ENCODE peak calls at places on chromosomes 6 and 20, in seven cellular contexts. One of them, this sample, is unnamed.

GRCh38 chr20:62275263-62275619 is 27.6 kb upstream of the ADRM1 start:
- DNase-seq in sigmoid colon: no peak
- DNase-seq in Peyer's patch: no peak
- DNase-seq in mucosa of gallbladder: no peak
- DNase-seq in bronchial epithelial cell: no peak
- DNase-seq in ecto neural progenitor cell: no peak
- DNase-seq in activated naive CD4-positive, alpha-beta T cell treated with anti-CD3 and anti-CD28 coated beads, Interleukin-2, amount 10 ng/mL, durations not matched to agents 7 days and 5 days: no peak
- DNase-seq in this sample: no peak

GRCh38 chr6:100435299-100435698 is 29.4 kb downstream of the SIM1 start:
- DNase-seq in sigmoid colon: no peak
- DNase-seq in Peyer's patch: no peak
- DNase-seq in bronchial epithelial cell: peak; percentile 54
- DNase-seq in ecto neural progenitor cell: no peak
- DNase-seq in mucosa of gallbladder: no peak
- DNase-seq in activated naive CD4-positive, alpha-beta T cell treated with anti-CD3 and anti-CD28 coated beads, Interleukin-2, amount 10 ng/mL, durations not matched to agents 7 days and 5 days: no peak
- DNase-seq in this sample: no peak

GRCh38 chr6:37372116-37372515 is 18.3 kb downstream of the RNF8 start:
- DNase-seq in bronchial epithelial cell: peak; percentile 51
- DNase-seq in ecto neural progenitor cell: no peak
- DNase-seq in activated naive CD4-positive, alpha-beta T cell treated with anti-CD3 and anti-CD28 coated beads, Interleukin-2, amount 10 ng/mL, durations not matched to agents 7 days and 5 days: no peak
- DNase-seq in sigmoid colon: no peak
- DNase-seq in Peyer's patch: no peak
- DNase-seq in mucosa of gallbladder: no peak
- DNase-seq in this sample: no peak

GRCh38 chr6:36227379-36228344 is 31.1 kb downstream of the BRPF3 start:
- DNase-seq in mucosa of gallbladder: no peak
- DNase-seq in bronchial epithelial cell: peak; percentile 91
- DNase-seq in activated naive CD4-positive, alpha-beta T cell treated with anti-CD3 and anti-CD28 coated beads, Interleukin-2, amount 10 ng/mL, durations not matched to agents 7 days and 5 days: no peak
- DNase-seq in sigmoid colon: peak; percentile 21
- DNase-seq in ecto neural progenitor cell: no peak
- DNase-seq in Peyer's patch: no peak
- DNase-seq in this sample: no peak

GRCh38 chr6:119137194-119138072 is 59.0 kb upstream of the FAM184A start:
- DNase-seq in Peyer's patch: no peak
- DNase-seq in activated naive CD4-positive, alpha-beta T cell treated with anti-CD3 and anti-CD28 coated beads, Interleukin-2, amount 10 ng/mL, durations not matched to agents 7 days and 5 days: no peak
- DNase-seq in mucosa of gallbladder: no peak
- DNase-seq in bronchial epithelial cell: peak; percentile 81
- DNase-seq in ecto neural progenitor cell: no peak
- DNase-seq in sigmoid colon: no peak
- DNase-seq in this sample: no peak

GRCh38 chr20:53399131-53399530 is 194.5 kb downstream of the ZNF217 start:
- DNase-seq in mucosa of gallbladder: no peak
- DNase-seq in activated naive CD4-positive, alpha-beta T cell treated with anti-CD3 and anti-CD28 coated beads, Interleukin-2, amount 10 ng/mL, durations not matched to agents 7 days and 5 days: no peak
- DNase-seq in ecto neural progenitor cell: no peak
- DNase-seq in Peyer's patch: no peak
- DNase-seq in sigmoid colon: no peak
- DNase-seq in bronchial epithelial cell: no peak
- DNase-seq in this sample: no peak

GRCh38 chr6:34912715-34913464 is 23.8 kb downstream of the ANKS1A start:
- DNase-seq in activated naive CD4-positive, alpha-beta T cell treated with anti-CD3 and anti-CD28 coated beads, Interleukin-2, amount 10 ng/mL, durations not matched to agents 7 days and 5 days: peak; percentile 62
- DNase-seq in Peyer's patch: no peak
- DNase-seq in bronchial epithelial cell: peak; percentile 80
- DNase-seq in mucosa of gallbladder: no peak
- DNase-seq in ecto neural progenitor cell: no peak
- DNase-seq in sigmoid colon: no peak
- DNase-seq in this sample: no peak

GRCh38 chr6:165292657-165293056 is 16.7 kb downstream of the C6orf118 start:
- DNase-seq in bronchial epithelial cell: no peak
- DNase-seq in ecto neural progenitor cell: no peak
- DNase-seq in Peyer's patch: no peak
- DNase-seq in activated naive CD4-positive, alpha-beta T cell treated with anti-CD3 and anti-CD28 coated beads, Interleukin-2, amount 10 ng/mL, durations not matched to agents 7 days and 5 days: no peak
- DNase-seq in mucosa of gallbladder: no peak
- DNase-seq in sigmoid colon: no peak
- DNase-seq in this sample: no peak

GRCh38 chr6:37784585-37784967 is 35.0 kb upstream of the ZFAND3 start:
- DNase-seq in activated naive CD4-positive, alpha-beta T cell treated with anti-CD3 and anti-CD28 coated beads, Interleukin-2, amount 10 ng/mL, durations not matched to agents 7 days and 5 days: no peak
- DNase-seq in Peyer's patch: no peak
- DNase-seq in sigmoid colon: no peak
- DNase-seq in mucosa of gallbladder: no peak
- DNase-seq in ecto neural progenitor cell: no peak
- DNase-seq in bronchial epithelial cell: no peak
- DNase-seq in this sample: no peak

GRCh38 chr6:152170313-152170701 is 362.8 kb downstream of the ESR1 start:
- DNase-seq in ecto neural progenitor cell: no peak
- DNase-seq in Peyer's patch: no peak
- DNase-seq in activated naive CD4-positive, alpha-beta T cell treated with anti-CD3 and anti-CD28 coated beads, Interleukin-2, amount 10 ng/mL, durations not matched to agents 7 days and 5 days: no peak
- DNase-seq in mucosa of gallbladder: no peak
- DNase-seq in sigmoid colon: no peak
- DNase-seq in bronchial epithelial cell: no peak
- DNase-seq in this sample: no peak

GRCh38 chr6:225121-225721 is 67.1 kb upstream of the DUSP22 start:
- DNase-seq in bronchial epithelial cell: peak; percentile 98
- DNase-seq in ecto neural progenitor cell: no peak
- DNase-seq in activated naive CD4-positive, alpha-beta T cell treated with anti-CD3 and anti-CD28 coated beads, Interleukin-2, amount 10 ng/mL, durations not matched to agents 7 days and 5 days: peak; percentile 71
- DNase-seq in mucosa of gallbladder: no peak
- DNase-seq in sigmoid colon: no peak
- DNase-seq in Peyer's patch: peak; percentile 35
- DNase-seq in this sample: no peak

GRCh38 chr6:106820412-106820852 is 154.1 kb downstream of the CD24 start:
- DNase-seq in mucosa of gallbladder: no peak
- DNase-seq in bronchial epithelial cell: no peak
- DNase-seq in sigmoid colon: no peak
- DNase-seq in ecto neural progenitor cell: no peak
- DNase-seq in Peyer's patch: no peak
- DNase-seq in activated naive CD4-positive, alpha-beta T cell treated with anti-CD3 and anti-CD28 coated beads, Interleukin-2, amount 10 ng/mL, durations not matched to agents 7 days and 5 days: no peak
- DNase-seq in this sample: no peak

GRCh38 chr20:47139934-47140333 is 216.6 kb downstream of the ZMYND8 start:
- DNase-seq in sigmoid colon: no peak
- DNase-seq in bronchial epithelial cell: peak; percentile 69
- DNase-seq in Peyer's patch: no peak
- DNase-seq in ecto neural progenitor cell: no peak
- DNase-seq in activated naive CD4-positive, alpha-beta T cell treated with anti-CD3 and anti-CD28 coated beads, Interleukin-2, amount 10 ng/mL, durations not matched to agents 7 days and 5 days: no peak
- DNase-seq in mucosa of gallbladder: no peak
- DNase-seq in this sample: no peak

GRCh38 chr20:42646250-42646649 is 543.5 kb downstream of the PTPRT start:
- DNase-seq in Peyer's patch: no peak
- DNase-seq in bronchial epithelial cell: no peak
- DNase-seq in ecto neural progenitor cell: no peak
- DNase-seq in mucosa of gallbladder: no peak
- DNase-seq in sigmoid colon: no peak
- DNase-seq in activated naive CD4-positive, alpha-beta T cell treated with anti-CD3 and anti-CD28 coated beads, Interleukin-2, amount 10 ng/mL, durations not matched to agents 7 days and 5 days: no peak
- DNase-seq in this sample: no peak

GRCh38 chr6:43714311-43715055 is 26.9 kb upstream of the MRPS18A start:
- DNase-seq in ecto neural progenitor cell: peak; percentile 67
- DNase-seq in bronchial epithelial cell: no peak
- DNase-seq in activated naive CD4-positive, alpha-beta T cell treated with anti-CD3 and anti-CD28 coated beads, Interleukin-2, amount 10 ng/mL, durations not matched to agents 7 days and 5 days: no peak
- DNase-seq in mucosa of gallbladder: no peak
- DNase-seq in sigmoid colon: peak; percentile 66
- DNase-seq in Peyer's patch: no peak
- DNase-seq in this sample: peak; percentile 75

GRCh38 chr6:104638841-104639290 is 220.9 kb downstream of the HACE1 start:
- DNase-seq in activated naive CD4-positive, alpha-beta T cell treated with anti-CD3 and anti-CD28 coated beads, Interleukin-2, amount 10 ng/mL, durations not matched to agents 7 days and 5 days: no peak
- DNase-seq in sigmoid colon: no peak
- DNase-seq in Peyer's patch: no peak
- DNase-seq in mucosa of gallbladder: no peak
- DNase-seq in ecto neural progenitor cell: no peak
- DNase-seq in bronchial epithelial cell: no peak
- DNase-seq in this sample: no peak

GRCh38 chr6:43904311-43905123 is 134.5 kb downstream of the VEGFA start:
- DNase-seq in bronchial epithelial cell: no peak
- DNase-seq in mucosa of gallbladder: no peak
- DNase-seq in sigmoid colon: no peak
- DNase-seq in Peyer's patch: no peak
- DNase-seq in activated naive CD4-positive, alpha-beta T cell treated with anti-CD3 and anti-CD28 coated beads, Interleukin-2, amount 10 ng/mL, durations not matched to agents 7 days and 5 days: no peak
- DNase-seq in ecto neural progenitor cell: no peak
- DNase-seq in this sample: no peak

GRCh38 chr6:108541843-108542795 is 18.6 kb upstream of the FOXO3 start:
- DNase-seq in activated naive CD4-positive, alpha-beta T cell treated with anti-CD3 and anti-CD28 coated beads, Interleukin-2, amount 10 ng/mL, durations not matched to agents 7 days and 5 days: peak; percentile 81
- DNase-seq in bronchial epithelial cell: peak; percentile 78
- DNase-seq in mucosa of gallbladder: peak; percentile 73
- DNase-seq in sigmoid colon: peak; percentile 84
- DNase-seq in Peyer's patch: peak; percentile 73
- DNase-seq in ecto neural progenitor cell: peak; percentile 71
- DNase-seq in this sample: peak; percentile 80

GRCh38 chr20:61776491-61776890 is 289.2 kb downstream of the TAF4 start:
- DNase-seq in bronchial epithelial cell: no peak
- DNase-seq in Peyer's patch: no peak
- DNase-seq in activated naive CD4-positive, alpha-beta T cell treated with anti-CD3 and anti-CD28 coated beads, Interleukin-2, amount 10 ng/mL, durations not matched to agents 7 days and 5 days: no peak
- DNase-seq in ecto neural progenitor cell: no peak
- DNase-seq in mucosa of gallbladder: no peak
- DNase-seq in sigmoid colon: no peak
- DNase-seq in this sample: no peak

GRCh38 chr6:36216559-36216958 is 20.0 kb downstream of the BRPF3 start:
- DNase-seq in mucosa of gallbladder: no peak
- DNase-seq in ecto neural progenitor cell: no peak
- DNase-seq in sigmoid colon: no peak
- DNase-seq in bronchial epithelial cell: peak; percentile 41
- DNase-seq in activated naive CD4-positive, alpha-beta T cell treated with anti-CD3 and anti-CD28 coated beads, Interleukin-2, amount 10 ng/mL, durations not matched to agents 7 days and 5 days: no peak
- DNase-seq in Peyer's patch: no peak
- DNase-seq in this sample: no peak

GRCh38 chr6:110589865-110590513 is 113.6 kb upstream of the SLC22A16 start:
- DNase-seq in ecto neural progenitor cell: no peak
- DNase-seq in sigmoid colon: no peak
- DNase-seq in activated naive CD4-positive, alpha-beta T cell treated with anti-CD3 and anti-CD28 coated beads, Interleukin-2, amount 10 ng/mL, durations not matched to agents 7 days and 5 days: no peak
- DNase-seq in bronchial epithelial cell: no peak
- DNase-seq in mucosa of gallbladder: no peak
- DNase-seq in Peyer's patch: no peak
- DNase-seq in this sample: no peak

GRCh38 chr20:42155586-42155985 is 537.4 kb upstream of the CHD6 start:
- DNase-seq in sigmoid colon: no peak
- DNase-seq in mucosa of gallbladder: no peak
- DNase-seq in bronchial epithelial cell: no peak
- DNase-seq in activated naive CD4-positive, alpha-beta T cell treated with anti-CD3 and anti-CD28 coated beads, Interleukin-2, amount 10 ng/mL, durations not matched to agents 7 days and 5 days: no peak
- DNase-seq in Peyer's patch: no peak
- DNase-seq in ecto neural progenitor cell: no peak
- DNase-seq in this sample: no peak

GRCh38 chr6:52641388-52641787 is 29.5 kb upstream of the TMEM14A start:
- DNase-seq in bronchial epithelial cell: no peak
- DNase-seq in Peyer's patch: no peak
- DNase-seq in sigmoid colon: no peak
- DNase-seq in mucosa of gallbladder: no peak
- DNase-seq in ecto neural progenitor cell: no peak
- DNase-seq in activated naive CD4-positive, alpha-beta T cell treated with anti-CD3 and anti-CD28 coated beads, Interleukin-2, amount 10 ng/mL, durations not matched to agents 7 days and 5 days: no peak
- DNase-seq in this sample: no peak

GRCh38 chr20:18989736-18990474 is 176.3 kb downstream of the SCP2D1 start:
- DNase-seq in bronchial epithelial cell: no peak
- DNase-seq in activated naive CD4-positive, alpha-beta T cell treated with anti-CD3 and anti-CD28 coated beads, Interleukin-2, amount 10 ng/mL, durations not matched to agents 7 days and 5 days: no peak
- DNase-seq in sigmoid colon: peak; percentile 92
- DNase-seq in Peyer's patch: no peak
- DNase-seq in ecto neural progenitor cell: peak; percentile 33
- DNase-seq in mucosa of gallbladder: peak; percentile 47
- DNase-seq in this sample: no peak

GRCh38 chr6:139230421-139230840 is 61.4 kb downstream of the TXLNB start:
- DNase-seq in Peyer's patch: no peak
- DNase-seq in sigmoid colon: peak; percentile 71
- DNase-seq in activated naive CD4-positive, alpha-beta T cell treated with anti-CD3 and anti-CD28 coated beads, Interleukin-2, amount 10 ng/mL, durations not matched to agents 7 days and 5 days: no peak
- DNase-seq in mucosa of gallbladder: no peak
- DNase-seq in ecto neural progenitor cell: no peak
- DNase-seq in bronchial epithelial cell: peak; percentile 39
- DNase-seq in this sample: no peak

GRCh38 chr6:170269873-170270541 is 20.9 kb downstream of the DLL1 start:
- DNase-seq in sigmoid colon: no peak
- DNase-seq in ecto neural progenitor cell: no peak
- DNase-seq in bronchial epithelial cell: no peak
- DNase-seq in Peyer's patch: no peak
- DNase-seq in mucosa of gallbladder: no peak
- DNase-seq in activated naive CD4-positive, alpha-beta T cell treated with anti-CD3 and anti-CD28 coated beads, Interleukin-2, amount 10 ng/mL, durations not matched to agents 7 days and 5 days: no peak
- DNase-seq in this sample: no peak

GRCh38 chr6:90314516-90314915 is 17.9 kb upstream of the BACH2 start:
- DNase-seq in bronchial epithelial cell: no peak
- DNase-seq in ecto neural progenitor cell: no peak
- DNase-seq in activated naive CD4-positive, alpha-beta T cell treated with anti-CD3 and anti-CD28 coated beads, Interleukin-2, amount 10 ng/mL, durations not matched to agents 7 days and 5 days: no peak
- DNase-seq in sigmoid colon: no peak
- DNase-seq in Peyer's patch: no peak
- DNase-seq in mucosa of gallbladder: no peak
- DNase-seq in this sample: no peak

GRCh38 chr20:44204156-44204831 is 6.3 kb downstream of the OSER1 start:
- DNase-seq in ecto neural progenitor cell: no peak
- DNase-seq in bronchial epithelial cell: peak; percentile 99
- DNase-seq in mucosa of gallbladder: no peak
- DNase-seq in sigmoid colon: no peak
- DNase-seq in activated naive CD4-positive, alpha-beta T cell treated with anti-CD3 and anti-CD28 coated beads, Interleukin-2, amount 10 ng/mL, durations not matched to agents 7 days and 5 days: no peak
- DNase-seq in Peyer's patch: no peak
- DNase-seq in this sample: no peak

GRCh38 chr6:64507661-64508060 is 872.1 kb downstream of the PHF3 start:
- DNase-seq in Peyer's patch: no peak
- DNase-seq in ecto neural progenitor cell: no peak
- DNase-seq in mucosa of gallbladder: no peak
- DNase-seq in sigmoid colon: no peak
- DNase-seq in bronchial epithelial cell: no peak
- DNase-seq in activated naive CD4-positive, alpha-beta T cell treated with anti-CD3 and anti-CD28 coated beads, Interleukin-2, amount 10 ng/mL, durations not matched to agents 7 days and 5 days: no peak
- DNase-seq in this sample: no peak

GRCh38 chr6:157849288-157850017 is 26.4 kb downstream of the SNX9 start:
- DNase-seq in ecto neural progenitor cell: no peak
- DNase-seq in mucosa of gallbladder: no peak
- DNase-seq in sigmoid colon: no peak
- DNase-seq in activated naive CD4-positive, alpha-beta T cell treated with anti-CD3 and anti-CD28 coated beads, Interleukin-2, amount 10 ng/mL, durations not matched to agents 7 days and 5 days: no peak
- DNase-seq in bronchial epithelial cell: no peak
- DNase-seq in Peyer's patch: no peak
- DNase-seq in this sample: no peak

GRCh38 chr6:30793521-30794194 is 49.3 kb upstream of the IER3 start:
- DNase-seq in mucosa of gallbladder: no peak
- DNase-seq in bronchial epithelial cell: peak; percentile 32
- DNase-seq in sigmoid colon: no peak
- DNase-seq in ecto neural progenitor cell: no peak
- DNase-seq in Peyer's patch: no peak
- DNase-seq in activated naive CD4-positive, alpha-beta T cell treated with anti-CD3 and anti-CD28 coated beads, Interleukin-2, amount 10 ng/mL, durations not matched to agents 7 days and 5 days: peak; percentile 29
- DNase-seq in this sample: no peak

GRCh38 chr6:44041461-44042260 is 85.6 kb downstream of the MRPL14 start:
- DNase-seq in activated naive CD4-positive, alpha-beta T cell treated with anti-CD3 and anti-CD28 coated beads, Interleukin-2, amount 10 ng/mL, durations not matched to agents 7 days and 5 days: no peak
- DNase-seq in ecto neural progenitor cell: no peak
- DNase-seq in mucosa of gallbladder: peak; percentile 59
- DNase-seq in bronchial epithelial cell: peak; percentile 94
- DNase-seq in Peyer's patch: no peak
- DNase-seq in sigmoid colon: peak; percentile 77
- DNase-seq in this sample: peak; percentile 65

GRCh38 chr6:35203680-35204079 is 10.1 kb upstream of the SCUBE3 start:
- DNase-seq in bronchial epithelial cell: no peak
- DNase-seq in sigmoid colon: no peak
- DNase-seq in ecto neural progenitor cell: no peak
- DNase-seq in Peyer's patch: no peak
- DNase-seq in mucosa of gallbladder: no peak
- DNase-seq in activated naive CD4-positive, alpha-beta T cell treated with anti-CD3 and anti-CD28 coated beads, Interleukin-2, amount 10 ng/mL, durations not matched to agents 7 days and 5 days: no peak
- DNase-seq in this sample: no peak

GRCh38 chr20:48651960-48652359 is 175.8 kb downstream of the PREX1 start:
- DNase-seq in mucosa of gallbladder: no peak
- DNase-seq in activated naive CD4-positive, alpha-beta T cell treated with anti-CD3 and anti-CD28 coated beads, Interleukin-2, amount 10 ng/mL, durations not matched to agents 7 days and 5 days: no peak
- DNase-seq in bronchial epithelial cell: no peak
- DNase-seq in Peyer's patch: no peak
- DNase-seq in ecto neural progenitor cell: no peak
- DNase-seq in sigmoid colon: no peak
- DNase-seq in this sample: no peak

GRCh38 chr6:136253734-136254133 is 3.6 kb upstream of the MTFR2 start:
- DNase-seq in bronchial epithelial cell: no peak
- DNase-seq in Peyer's patch: no peak
- DNase-seq in ecto neural progenitor cell: no peak
- DNase-seq in sigmoid colon: no peak
- DNase-seq in mucosa of gallbladder: no peak
- DNase-seq in activated naive CD4-positive, alpha-beta T cell treated with anti-CD3 and anti-CD28 coated beads, Interleukin-2, amount 10 ng/mL, durations not matched to agents 7 days and 5 days: no peak
- DNase-seq in this sample: no peak

GRCh38 chr6:83378621-83379388 is 52.0 kb downstream of the ME1 start:
- DNase-seq in Peyer's patch: no peak
- DNase-seq in ecto neural progenitor cell: no peak
- DNase-seq in sigmoid colon: no peak
- DNase-seq in activated naive CD4-positive, alpha-beta T cell treated with anti-CD3 and anti-CD28 coated beads, Interleukin-2, amount 10 ng/mL, durations not matched to agents 7 days and 5 days: no peak
- DNase-seq in mucosa of gallbladder: no peak
- DNase-seq in bronchial epithelial cell: peak; percentile 26
- DNase-seq in this sample: no peak

GRCh38 chr20:3277686-3278465 is 38.9 kb upstream of the SLC4A11 start:
- DNase-seq in activated naive CD4-positive, alpha-beta T cell treated with anti-CD3 and anti-CD28 coated beads, Interleukin-2, amount 10 ng/mL, durations not matched to agents 7 days and 5 days: no peak
- DNase-seq in bronchial epithelial cell: no peak
- DNase-seq in Peyer's patch: no peak
- DNase-seq in ecto neural progenitor cell: no peak
- DNase-seq in mucosa of gallbladder: no peak
- DNase-seq in sigmoid colon: no peak
- DNase-seq in this sample: no peak

This sample was measured in sciatic nerve.